ENCODE peak calls at places on chromosomes 5 and 9, in four cellular contexts. F, E, B and O are unnamed samples.

GRCh38 chr5:65927497-65928340 is 1.3 kb downstream of the ERBIN start:
- DNase-seq in F (no peak), E (peak), B (no peak), O (peak)

GRCh38 chr5:134003064-134003956 is 1.5 kb downstream of the VDAC1 start:
- DNase-seq in F (no peak), E (no peak), B (no peak), O (no peak)

GRCh38 chr5:109654455-109654854 is 35.3 kb upstream of the MAN2A1 start:
- DNase-seq in F (no peak), E (no peak), B (no peak), O (no peak)

GRCh38 chr5:10635257-10635860 is 71.5 kb downstream of the ANKRD33B start:
- DNase-seq in F (no peak), E (peak), B (peak), O (no peak)

GRCh38 chr9:113770396-113770795 is 105.7 kb upstream of the ZNF618 start:
- DNase-seq in F (no peak), E (peak), B (no peak), O (no peak)

GRCh38 chr5:145568581-145568980 is 266.6 kb downstream of the PRELID2 start:
- DNase-seq in F (no peak), E (peak), B (no peak), O (no peak)

GRCh38 chr5:14659821-14660607 is 4.5 kb upstream of the OTULIN start:
- DNase-seq in F (no peak), E (peak), B (no peak), O (no peak)

GRCh38 chr5:82509726-82510125 is 231.6 kb upstream of the RPS23 start:
- DNase-seq in F (no peak), E (no peak), B (no peak), O (no peak)

GRCh38 chr5:102747386-102748166 is 7.5 kb upstream of the PAM start:
- DNase-seq in F (no peak), E (no peak), B (no peak), O (peak)

GRCh38 chr5:20113031-20113685 is 125.2 kb upstream of the CDH18 start:
- DNase-seq in F (no peak), E (no peak), B (no peak), O (no peak)

GRCh38 chr9:129176786-129177442 is 1.1 kb downstream of the IER5L start:
- DNase-seq in F (peak), E (peak), B (peak), O (no peak)

GRCh38 chr9:98075332-98075805 is 18.8 kb downstream of the NANS start:
- DNase-seq in F (no peak), E (peak), B (no peak), O (peak)

GRCh38 chr9:27763831-27764230 is 190.6 kb upstream of the C9orf72 start:
- DNase-seq in F (no peak), E (no peak), B (no peak), O (no peak)

GRCh38 chr5:175809531-175810121 is 61.8 kb upstream of the CPLX2 start:
- DNase-seq in F (no peak), E (peak), B (no peak), O (peak)

GRCh38 chr5:36683821-36684434 is 77.5 kb downstream of the SLC1A3 start:
- DNase-seq in F (no peak), E (peak), B (no peak), O (no peak)

GRCh38 chr5:135885031-135885430 is 10.6 kb downstream of the IL9 start:
- DNase-seq in F (no peak), E (no peak), B (no peak), O (no peak)

GRCh38 chr5:10874561-10874960 is 113.5 kb upstream of the DAP start:
- DNase-seq in F (no peak), E (no peak), B (no peak), O (no peak)

GRCh38 chr9:76810377-76810957 is 46.2 kb downstream of the PCA3 start:
- DNase-seq in F (peak), E (peak), B (peak), O (peak)

GRCh38 chr5:123371575-123372179 is 51.5 kb downstream of the CEP120 start:
- DNase-seq in F (peak), E (peak), B (peak), O (peak)

GRCh38 chr5:14231888-14232287 is 88.7 kb downstream of the TRIO start:
- DNase-seq in F (no peak), E (no peak), B (no peak), O (no peak)

GRCh38 chr5:175778951-175779475 is 92.4 kb upstream of the CPLX2 start:
- DNase-seq in F (no peak), E (no peak), B (no peak), O (no peak)

GRCh38 chr5:115543931-115544370 is 624 bp downstream of the FEM1C start:
- DNase-seq in F (no peak), E (peak), B (no peak), O (peak)

GRCh38 chr5:81901539-81901938 is 70.3 kb upstream of the ATG10 start:
- DNase-seq in F (no peak), E (no peak), B (no peak), O (no peak)

GRCh38 chr5:172858511-172858989 is 24.5 kb downstream of the ERGIC1 start:
- DNase-seq in F (no peak), E (no peak), B (no peak), O (no peak)

GRCh38 chr9:133102190-133103021 is 18.6 kb downstream of the RALGDS start:
- DNase-seq in F (no peak), E (no peak), B (no peak), O (no peak)
- H3K27ac ChIP-seq in F (no peak), E (no peak), B (no peak), O (no peak)

GRCh38 chr5:55426455-55426854 is 108.3 kb downstream of the PLPP1 start:
- DNase-seq in F (no peak), E (no peak), B (no peak), O (no peak)

GRCh38 chr5:55429707-55430253 is 105.0 kb downstream of the PLPP1 start:
- DNase-seq in F (no peak), E (no peak), B (no peak), O (no peak)

GRCh38 chr5:55429221-55429620 is 105.5 kb downstream of the PLPP1 start:
- DNase-seq in F (no peak), E (no peak), B (no peak), O (peak)

GRCh38 chr5:55432549-55432948 is 102.2 kb downstream of the PLPP1 start:
- DNase-seq in F (no peak), E (no peak), B (no peak), O (no peak)

DNA sequence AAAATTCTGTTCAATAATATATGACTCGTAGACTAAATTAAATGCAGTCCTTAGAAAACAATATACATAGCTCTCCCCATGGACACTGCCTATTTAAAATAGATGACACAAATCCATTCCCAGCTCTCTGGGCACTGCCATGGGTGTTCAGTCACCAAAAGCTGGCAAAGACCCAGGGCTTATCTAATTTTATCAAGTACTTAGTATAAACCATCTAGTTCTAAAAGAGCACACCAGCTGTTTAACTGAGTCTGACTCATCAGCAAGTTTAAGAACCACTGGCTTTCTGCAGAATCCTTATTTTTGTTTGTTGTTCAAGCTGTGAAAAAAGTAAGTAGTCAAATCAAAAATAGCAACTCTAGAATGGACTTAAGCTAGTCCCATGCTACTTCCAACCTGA is 107.6 kb downstream of the PLPP1 start:
- DNase-seq in F (no peak), E (peak), B (no peak), O (no peak)
- H2BK120ac ChIP-seq in F (no peak), E (no peak), B (no peak), O (no peak)

GRCh38 chr5:25357605-25358004 is 712.8 kb upstream of the CDH10 start:
- DNase-seq in F (no peak), E (no peak), B (no peak), O (no peak)
- H3K56ac ChIP-seq in F (no peak), E (no peak), B (no peak), O (no peak)

GRCh38 chr5:179906294-179906794 is 1.4 kb downstream of the TBC1D9B start:
- DNase-seq in F (peak), E (no peak), B (no peak), O (no peak)
- H3K27ac ChIP-seq in F (no peak), E (no peak), B (no peak), O (no peak)

GRCh38 chr5:132748522-132749000 is 1.3 kb downstream of the CCNI2 start:
- DNase-seq in F (no peak), E (no peak), B (no peak), O (no peak)

GRCh38 chr5:132747693-132748440 is 641 bp downstream of the CCNI2 start:
- DNase-seq in F (peak), E (no peak), B (peak), O (peak)

GRCh38 chr5:132747064-132747692 is at the start of gene CCNI2:
- DNase-seq in F (peak), E (no peak), B (peak), O (peak)

GRCh38 chr5:132744659-132745058 is 2.6 kb upstream of the CCNI2 start:
- DNase-seq in F (no peak), E (no peak), B (no peak), O (no peak)

GRCh38 chr5:132746592-132747063 is 598 bp upstream of the CCNI2 start:
- DNase-seq in F (no peak), E (no peak), B (no peak), O (peak)
- H2BK120ac ChIP-seq in F (no peak), E (no peak), B (no peak), O (no peak)

GRCh38 chr9:105245720-105246161 is 1.3 kb downstream of the SLC44A1 start:
- DNase-seq in F (no peak), E (no peak), B (no peak), O (no peak)
- H3K56ac ChIP-seq in F (no peak), E (no peak), B (no peak), O (peak)

DNA sequence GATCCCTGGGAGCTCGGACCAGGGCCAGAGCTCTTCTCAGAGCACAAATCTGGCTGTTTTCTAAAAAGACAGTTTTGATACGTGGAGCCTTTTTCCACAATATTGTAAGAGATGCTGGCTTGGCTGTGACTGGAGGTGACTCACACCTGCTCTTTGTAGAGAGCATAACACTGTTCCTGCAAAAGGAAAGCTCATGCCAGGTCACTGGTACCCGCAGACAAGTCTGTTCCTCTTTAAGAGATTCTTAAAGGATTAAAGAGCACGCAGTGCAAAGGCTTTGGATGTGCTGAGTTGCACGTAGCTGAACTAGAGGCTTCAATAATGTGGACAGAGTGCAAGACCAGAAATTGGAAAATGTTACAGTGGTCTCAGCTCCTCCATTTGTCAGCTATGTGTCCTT is 19.0 kb downstream of the ACTL7B start:
- DNase-seq in F (no peak), E (no peak), B (no peak), O (no peak)
- H3K27ac ChIP-seq in F (no peak), E (no peak), B (no peak), O (no peak)

GRCh38 chr5:138663009-138663408 is 87.8 kb upstream of the HSPA9 start:
- DNase-seq in F (no peak), E (no peak), B (no peak), O (no peak)
- H2BK120ac ChIP-seq in F (no peak), E (no peak), B (no peak), O (no peak)

DNA sequence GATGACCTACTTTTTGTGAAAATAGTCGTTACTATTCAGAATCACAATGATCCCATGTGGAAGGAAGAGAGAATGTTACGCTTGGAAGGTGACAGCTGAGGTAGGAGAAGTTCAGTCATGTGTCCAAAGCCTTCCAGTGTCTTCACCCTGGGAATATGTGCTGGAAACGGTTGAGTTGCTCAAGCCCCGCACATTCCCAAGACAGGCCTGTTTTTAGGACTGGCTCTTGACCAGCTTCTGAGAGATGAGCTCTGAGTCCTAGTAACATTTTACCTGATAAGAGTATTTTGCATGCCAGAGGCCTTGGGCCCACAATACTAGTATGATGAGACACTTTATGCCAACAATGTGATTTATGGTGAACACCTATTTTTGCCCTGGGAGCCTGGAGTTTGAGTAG is 101.7 kb downstream of the LMNB1 start:
- DNase-seq in F (no peak), E (no peak), B (no peak), O (no peak)
- H3K56ac ChIP-seq in F (no peak), E (no peak), B (no peak), O (no peak)

GRCh38 chr9:130843049-130843908 is 8.2 kb downstream of the ABL1 start:
- DNase-seq in F (no peak), E (no peak), B (no peak), O (no peak)

GRCh38 chr9:130845901-130846381 is 10.9 kb downstream of the ABL1 start:
- DNase-seq in F (no peak), E (peak), B (no peak), O (no peak)

GRCh38 chr9:130845254-130845653 is 10.2 kb downstream of the ABL1 start:
- DNase-seq in F (no peak), E (no peak), B (no peak), O (no peak)

GRCh38 chr9:130842547-130842946 is 7.5 kb downstream of the ABL1 start:
- DNase-seq in F (no peak), E (no peak), B (no peak), O (no peak)

GRCh38 chr9:130844028-130844427 is 9.0 kb downstream of the ABL1 start:
- DNase-seq in F (no peak), E (no peak), B (no peak), O (no peak)
- H3K27ac ChIP-seq in F (no peak), E (peak), B (no peak), O (no peak)